ENCODE peak calls at places on chromosome 18, in seven cellular contexts. E is IMR-90, L is uterus, F is Peyer's patch, X is NT2/D1, K is aorta, U is fibroblast of lung. B is an unnamed sample. For H3K9me3 and H3K27me3, the result is how much of the 10 kb centered on the place peaks cover.

GRCh38 chr18:65527879-65528633 is 222.8 kb upstream of the CDH7 start:
- DNase-seq in E (no peak), L (no peak), F (no peak), X (no peak), K (no peak), U (no peak), B (no peak)

GRCh38 chr18:58176915-58177717 is 133.1 kb downstream of the NEDD4L start:
- DNase-seq in E (peak), L (no peak), F (no peak), X (no peak), K (no peak), U (peak), B (peak)

GRCh38 chr18:75533954-75534353 is 106.5 kb upstream of the SMIM21 start:
- DNase-seq in E (peak), L (no peak), F (no peak), X (no peak), K (no peak), U (peak), B (no peak)

GRCh38 chr18:31723998-31724711 is 36.5 kb downstream of the SLC25A52 start:
- DNase-seq in E (no peak), L (peak), F (no peak), X (no peak), K (peak), U (peak), B (peak)

GRCh38 chr18:518081-518480 is 17.6 kb upstream of the COLEC12 start:
- DNase-seq in E (no peak), L (no peak), F (no peak), X (no peak), K (no peak), U (no peak), B (no peak)

GRCh38 chr18:12599543-12599942 is 58.4 kb downstream of the SPIRE1 start:
- DNase-seq in E (no peak), L (no peak), F (no peak), X (no peak), K (no peak), U (no peak), B (no peak)

GRCh38 chr18:54671291-54671881 is 80.3 kb downstream of the DYNAP start:
- DNase-seq in E (peak), L (no peak), F (no peak), X (no peak), K (no peak), U (peak), B (no peak)

GRCh38 chr18:57998461-57998860 is 45.6 kb upstream of the NEDD4L start:
- DNase-seq in E (peak), L (no peak), F (no peak), X (no peak), K (no peak), U (no peak), B (no peak)

GRCh38 chr18:27844416-27844792 is 332.5 kb downstream of the CDH2 start:
- DNase-seq in E (peak), L (no peak), F (no peak), X (no peak), K (no peak), U (peak), B (no peak)

GRCh38 chr18:2958819-2959298 is 54.1 kb downstream of the LPIN2 start:
- DNase-seq in E (peak), L (peak), F (no peak), X (no peak), K (no peak), U (peak), B (no peak)

GRCh38 chr18:72941001-72941400 is 73.2 kb upstream of the NETO1 start:
- DNase-seq in E (no peak), L (no peak), F (no peak), X (no peak), K (no peak), U (no peak), B (no peak)
- H3K9me3 ChIP-seq in E (under half), L (under half), F (under half), X (under half), K (under half), U (under half), B (under half)

GRCh38 chr18:37493352-37493935 is 72.2 kb downstream of the CELF4 start:
- DNase-seq in E (no peak), L (no peak), F (no peak), X (no peak), K (no peak), U (no peak), B (no peak)

GRCh38 chr18:37495354-37495753 is 70.2 kb downstream of the CELF4 start:
- DNase-seq in E (no peak), L (no peak), F (no peak), X (no peak), K (no peak), U (no peak), B (no peak)

GRCh38 chr18:37494406-37494805 is 71.2 kb downstream of the CELF4 start:
- DNase-seq in E (no peak), L (no peak), F (no peak), X (no peak), K (no peak), U (no peak), B (no peak)

GRCh38 chr18:37491526-37491925 is 74.1 kb downstream of the CELF4 start:
- DNase-seq in E (no peak), L (no peak), F (no peak), X (no peak), K (no peak), U (no peak), B (no peak)

GRCh38 chr18:37492952-37493351 is 72.6 kb downstream of the CELF4 start:
- DNase-seq in E (no peak), L (no peak), F (no peak), X (no peak), K (no peak), U (no peak), B (no peak)
- H3K27me3 ChIP-seq in E (under half), L (under half), F (under half), X (under half), K (under half), U (under half), B (under half)

GRCh38 chr18:77132369-77133050 is at the start of gene MBP:
- DNase-seq in E (no peak), L (peak), F (peak), X (no peak), K (peak), U (no peak), B (no peak)

GRCh38 chr18:77131100-77131651 is 1.4 kb downstream of the MBP start:
- DNase-seq in E (no peak), L (no peak), F (peak), X (no peak), K (no peak), U (peak), B (no peak)

GRCh38 chr18:77129150-77129551 is 3.4 kb downstream of the MBP start:
- DNase-seq in E (peak), L (peak), F (no peak), X (no peak), K (no peak), U (peak), B (peak)

GRCh38 chr18:77131652-77132368 is 773 bp downstream of the MBP start:
- DNase-seq in E (no peak), L (peak), F (peak), X (no peak), K (peak), U (no peak), B (no peak)

DNA sequence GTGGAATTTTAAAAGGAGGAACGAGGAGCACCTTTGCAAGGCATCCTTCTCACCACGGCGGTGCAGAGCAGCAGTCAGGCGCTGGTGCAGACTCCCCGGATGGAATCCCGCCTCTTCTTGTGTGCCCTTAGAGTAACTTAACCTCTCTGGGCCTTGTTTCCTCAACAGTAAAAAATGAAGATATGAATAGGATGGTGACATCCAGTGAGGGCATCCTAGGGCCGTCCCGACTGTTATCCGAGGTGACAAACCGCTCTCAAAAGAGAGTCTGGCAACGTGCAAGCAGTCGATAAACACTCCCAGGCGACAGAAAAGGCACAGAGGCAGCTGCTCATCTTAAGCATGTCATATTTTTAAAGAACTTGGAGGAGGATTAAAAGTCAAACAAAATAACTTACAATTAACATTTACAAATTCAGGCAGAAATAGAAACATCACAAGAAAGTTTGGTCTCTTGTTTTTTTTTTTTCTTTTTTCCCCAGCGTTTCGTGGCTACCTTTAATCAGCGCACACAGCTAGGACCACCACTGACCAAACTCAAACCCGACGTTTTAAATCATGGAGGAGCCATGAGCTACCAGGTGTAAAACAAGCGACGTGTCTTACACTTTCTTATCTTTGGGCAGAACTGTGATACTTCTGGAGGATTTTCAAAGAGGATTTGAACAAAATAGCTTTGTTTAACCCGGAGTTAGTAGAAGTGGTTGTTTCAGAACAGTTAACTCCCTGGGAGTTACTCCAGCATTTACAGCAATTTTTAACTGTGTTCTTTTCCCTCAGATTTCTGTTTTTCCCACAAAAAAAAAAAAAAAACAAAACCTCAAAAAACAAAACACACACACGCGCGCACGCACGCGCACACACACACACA is 2.1 kb downstream of the MBP start:
- DNase-seq in E (no peak), L (no peak), F (peak), X (no peak), K (no peak), U (no peak), B (no peak)
- H3K4me3 ChIP-seq in E (no peak), L (peak), F (peak), X (no peak), K (peak), U (no peak), B (no peak)

GRCh38 chr18:35306588-35307250 is 16.7 kb upstream of the ZSCAN30 start:
- DNase-seq in E (no peak), L (no peak), F (no peak), X (no peak), K (no peak), U (peak), B (no peak)

DNA sequence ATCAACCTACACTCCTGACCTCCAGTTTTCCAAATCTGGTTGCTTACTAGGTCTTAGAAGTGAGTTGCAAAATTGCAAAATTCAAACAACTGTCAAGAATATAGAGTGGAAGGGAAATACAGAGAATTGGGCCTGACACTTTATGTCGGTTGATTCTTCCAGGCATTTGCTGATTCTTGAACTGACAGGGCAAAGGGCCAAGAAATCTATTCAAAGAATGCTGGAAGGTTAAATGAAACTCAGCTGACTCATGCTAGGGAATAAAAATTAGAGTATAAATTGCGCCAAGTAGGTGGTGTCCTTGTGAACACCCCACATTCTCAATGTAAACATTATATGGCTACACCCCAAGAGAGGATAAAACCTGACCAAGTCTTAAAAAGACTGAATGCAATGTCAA is 21.5 kb upstream of the ZSCAN30 start:
- DNase-seq in E (peak), L (no peak), F (no peak), X (no peak), K (no peak), U (peak), B (no peak)
- H3K9me3 ChIP-seq in E (under half), L (under half), F (under half), X (under half), K (under half), U (under half), B (under half)

GRCh38 chr18:59268722-59269562 is 4.3 kb downstream of the RAX start:
- DNase-seq in E (no peak), L (no peak), F (no peak), X (peak), K (no peak), U (peak), B (peak)

GRCh38 chr18:59269563-59270214 is 3.6 kb downstream of the RAX start:
- DNase-seq in E (no peak), L (no peak), F (no peak), X (no peak), K (no peak), U (no peak), B (no peak)

GRCh38 chr18:59272221-59272888 is 899 bp downstream of the RAX start:
- DNase-seq in E (no peak), L (no peak), F (no peak), X (no peak), K (no peak), U (no peak), B (no peak)

GRCh38 chr18:59271606-59272220 is 1.5 kb downstream of the RAX start:
- DNase-seq in E (no peak), L (no peak), F (no peak), X (no peak), K (no peak), U (no peak), B (no peak)

GRCh38 chr18:59270689-59271257 is 2.5 kb downstream of the RAX start:
- DNase-seq in E (no peak), L (no peak), F (no peak), X (no peak), K (no peak), U (no peak), B (no peak)
- H3K27me3 ChIP-seq in E (half or more), L (half or more), F (half or more), X (under half), K (under half), U (half or more), B (half or more)

DNA sequence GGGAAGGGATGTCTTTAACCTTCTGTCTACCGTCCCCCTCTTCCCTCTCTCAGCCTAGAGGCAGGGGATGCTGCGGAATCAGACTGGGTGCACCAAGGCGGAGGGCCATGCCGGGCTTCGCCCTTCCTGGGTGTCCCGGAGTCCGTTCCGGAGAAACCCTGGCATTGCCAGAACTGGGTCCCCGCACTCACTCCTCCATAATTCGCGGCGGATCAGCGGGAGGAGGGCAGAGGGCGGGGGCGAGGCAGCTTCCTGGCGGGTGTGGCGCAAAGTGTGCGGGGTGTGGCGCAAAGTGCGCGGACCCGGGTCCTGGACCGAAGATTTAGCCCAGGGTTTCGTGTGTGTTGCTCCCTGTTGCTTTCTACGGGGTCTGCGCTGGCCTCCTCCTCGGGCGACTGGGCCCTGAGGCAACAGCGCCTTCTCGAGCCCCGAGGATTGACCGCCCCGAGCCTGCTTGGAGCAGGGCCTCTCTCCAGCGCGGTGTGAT is 12.4 kb upstream of the SKOR2 start:
- DNase-seq in E (no peak), L (no peak), F (no peak), X (no peak), K (no peak), U (no peak), B (no peak)
- H3K4me3 ChIP-seq in E (no peak), L (no peak), F (no peak), X (peak), K (no peak), U (peak), B (no peak)

B was measured in MG63.